ENCODE peak calls at places on chromosomes 3 and 15, in ten cellular contexts. One of them, this sample, is unnamed. For H3K9me3, the result is how much of the 10 kb centered on the place peaks cover.

GRCh38 chr15:95556866-95557225 is 773.7 kb upstream of the NR2F2 start:
- DNase-seq in lung: no peak
- DNase-seq in esophagus squamous epithelium: no peak
- DNase-seq in suprapubic skin: no peak
- DNase-seq in sigmoid colon: no peak
- DNase-seq in Peyer's patch: no peak
- DNase-seq in AG04450: no peak
- DNase-seq in adrenal gland: peak
- DNase-seq in BE2C: no peak
- DNase-seq in thyroid gland: no peak
- DNase-seq in this sample: no peak

GRCh38 chr15:43134157-43134637 is 811 bp downstream of the TMEM62 start:
- DNase-seq in lung: no peak
- DNase-seq in esophagus squamous epithelium: no peak
- DNase-seq in suprapubic skin: no peak
- DNase-seq in sigmoid colon: no peak
- DNase-seq in Peyer's patch: no peak
- DNase-seq in AG04450: no peak
- DNase-seq in adrenal gland: no peak
- DNase-seq in BE2C: no peak
- DNase-seq in thyroid gland: peak
- DNase-seq in this sample: no peak

GRCh38 chr3:181935915-181936314 is 224.2 kb downstream of the SOX2 start:
- DNase-seq in lung: no peak
- DNase-seq in esophagus squamous epithelium: no peak
- DNase-seq in suprapubic skin: no peak
- DNase-seq in sigmoid colon: no peak
- DNase-seq in Peyer's patch: no peak
- DNase-seq in AG04450: no peak
- DNase-seq in adrenal gland: no peak
- DNase-seq in BE2C: no peak
- DNase-seq in thyroid gland: no peak
- DNase-seq in this sample: no peak

GRCh38 chr3:46012246-46012645 is 15.0 kb downstream of the XCR1 start:
- DNase-seq in lung: no peak
- DNase-seq in esophagus squamous epithelium: no peak
- DNase-seq in suprapubic skin: no peak
- DNase-seq in sigmoid colon: no peak
- DNase-seq in Peyer's patch: no peak
- DNase-seq in AG04450: no peak
- DNase-seq in adrenal gland: no peak
- DNase-seq in BE2C: no peak
- DNase-seq in thyroid gland: no peak
- DNase-seq in this sample: no peak

GRCh38 chr3:131898346-131898745 is 136.5 kb downstream of the CPNE4 start:
- DNase-seq in lung: no peak
- DNase-seq in esophagus squamous epithelium: no peak
- DNase-seq in suprapubic skin: no peak
- DNase-seq in sigmoid colon: no peak
- DNase-seq in Peyer's patch: no peak
- DNase-seq in AG04450: no peak
- DNase-seq in adrenal gland: no peak
- DNase-seq in BE2C: peak
- DNase-seq in thyroid gland: no peak
- DNase-seq in this sample: no peak

GRCh38 chr15:41899854-41900442 is 6.1 kb upstream of the SPTBN5 start:
- DNase-seq in lung: no peak
- DNase-seq in esophagus squamous epithelium: no peak
- DNase-seq in suprapubic skin: no peak
- DNase-seq in sigmoid colon: no peak
- DNase-seq in Peyer's patch: no peak
- DNase-seq in AG04450: no peak
- DNase-seq in adrenal gland: no peak
- DNase-seq in BE2C: no peak
- DNase-seq in thyroid gland: no peak
- DNase-seq in this sample: no peak

GRCh38 chr3:37995652-37996641 is 5.4 kb downstream of the VILL start:
- DNase-seq in lung: no peak
- DNase-seq in esophagus squamous epithelium: no peak
- DNase-seq in suprapubic skin: no peak
- DNase-seq in sigmoid colon: peak
- DNase-seq in Peyer's patch: peak
- DNase-seq in AG04450: no peak
- DNase-seq in adrenal gland: peak
- DNase-seq in BE2C: no peak
- DNase-seq in thyroid gland: no peak
- DNase-seq in this sample: no peak

GRCh38 chr3:111691293-111691909 is 96.3 kb upstream of the ZBED2 start:
- DNase-seq in lung: no peak
- DNase-seq in esophagus squamous epithelium: no peak
- DNase-seq in suprapubic skin: no peak
- DNase-seq in sigmoid colon: no peak
- DNase-seq in Peyer's patch: no peak
- DNase-seq in AG04450: no peak
- DNase-seq in adrenal gland: no peak
- DNase-seq in BE2C: no peak
- DNase-seq in thyroid gland: peak
- DNase-seq in this sample: no peak

GRCh38 chr3:17132286-17133115 is 247.7 kb downstream of the PLCL2 start:
- DNase-seq in lung: no peak
- DNase-seq in esophagus squamous epithelium: no peak
- DNase-seq in suprapubic skin: no peak
- DNase-seq in sigmoid colon: no peak
- DNase-seq in Peyer's patch: no peak
- DNase-seq in AG04450: no peak
- DNase-seq in adrenal gland: no peak
- DNase-seq in BE2C: no peak
- DNase-seq in thyroid gland: no peak
- DNase-seq in this sample: no peak

GRCh38 chr3:117688583-117688982 is 979.0 kb downstream of the TUSC7 start:
- DNase-seq in lung: no peak
- DNase-seq in esophagus squamous epithelium: no peak
- DNase-seq in suprapubic skin: no peak
- DNase-seq in sigmoid colon: no peak
- DNase-seq in Peyer's patch: no peak
- DNase-seq in AG04450: no peak
- DNase-seq in adrenal gland: no peak
- DNase-seq in BE2C: no peak
- DNase-seq in thyroid gland: no peak
- DNase-seq in this sample: peak

GRCh38 chr15:25240461-25241021 is 198.3 kb downstream of the UBE3A start:
- DNase-seq in lung: no peak
- DNase-seq in esophagus squamous epithelium: no peak
- DNase-seq in suprapubic skin: peak
- DNase-seq in sigmoid colon: peak
- DNase-seq in Peyer's patch: no peak
- DNase-seq in AG04450: no peak
- DNase-seq in adrenal gland: peak
- DNase-seq in BE2C: peak
- DNase-seq in thyroid gland: no peak
- DNase-seq in this sample: no peak

GRCh38 chr15:51499379-51499976 is 123.1 kb downstream of the DMXL2 start:
- DNase-seq in lung: no peak
- DNase-seq in esophagus squamous epithelium: no peak
- DNase-seq in suprapubic skin: no peak
- DNase-seq in sigmoid colon: no peak
- DNase-seq in Peyer's patch: no peak
- DNase-seq in AG04450: peak
- DNase-seq in adrenal gland: no peak
- DNase-seq in BE2C: no peak
- DNase-seq in thyroid gland: no peak
- DNase-seq in this sample: no peak

GRCh38 chr15:82540984-82541431 is 751 bp upstream of the RPS17 start:
- DNase-seq in lung: peak
- DNase-seq in esophagus squamous epithelium: no peak
- DNase-seq in suprapubic skin: no peak
- DNase-seq in sigmoid colon: no peak
- DNase-seq in Peyer's patch: no peak
- DNase-seq in AG04450: no peak
- DNase-seq in adrenal gland: no peak
- DNase-seq in BE2C: no peak
- DNase-seq in thyroid gland: peak
- DNase-seq in this sample: no peak

GRCh38 chr3:20569310-20569709 is 383.3 kb upstream of the SGO1 start:
- DNase-seq in lung: no peak
- DNase-seq in esophagus squamous epithelium: no peak
- DNase-seq in suprapubic skin: no peak
- DNase-seq in sigmoid colon: no peak
- DNase-seq in Peyer's patch: no peak
- DNase-seq in AG04450: no peak
- DNase-seq in adrenal gland: no peak
- DNase-seq in BE2C: no peak
- DNase-seq in thyroid gland: no peak
- DNase-seq in this sample: no peak

GRCh38 chr3:20564966-20565365 is 379.0 kb upstream of the SGO1 start:
- DNase-seq in lung: no peak
- DNase-seq in esophagus squamous epithelium: no peak
- DNase-seq in suprapubic skin: no peak
- DNase-seq in sigmoid colon: no peak
- DNase-seq in Peyer's patch: no peak
- DNase-seq in AG04450: no peak
- DNase-seq in adrenal gland: no peak
- DNase-seq in BE2C: no peak
- DNase-seq in thyroid gland: no peak
- DNase-seq in this sample: no peak

GRCh38 chr3:20561166-20561565 is 375.2 kb upstream of the SGO1 start:
- DNase-seq in lung: no peak
- DNase-seq in esophagus squamous epithelium: no peak
- DNase-seq in suprapubic skin: no peak
- DNase-seq in sigmoid colon: no peak
- DNase-seq in Peyer's patch: no peak
- DNase-seq in AG04450: no peak
- DNase-seq in adrenal gland: no peak
- DNase-seq in BE2C: no peak
- DNase-seq in thyroid gland: no peak
- DNase-seq in this sample: no peak

GRCh38 chr3:20563236-20563635 is 377.2 kb upstream of the SGO1 start:
- DNase-seq in lung: no peak
- DNase-seq in esophagus squamous epithelium: no peak
- DNase-seq in suprapubic skin: no peak
- DNase-seq in sigmoid colon: no peak
- DNase-seq in Peyer's patch: no peak
- DNase-seq in AG04450: no peak
- DNase-seq in adrenal gland: no peak
- DNase-seq in BE2C: no peak
- DNase-seq in thyroid gland: no peak
- DNase-seq in this sample: no peak

GRCh38 chr3:20563985-20564384 is 378.0 kb upstream of the SGO1 start:
- DNase-seq in lung: no peak
- DNase-seq in esophagus squamous epithelium: no peak
- DNase-seq in suprapubic skin: no peak
- DNase-seq in sigmoid colon: no peak
- DNase-seq in Peyer's patch: no peak
- DNase-seq in AG04450: no peak
- DNase-seq in adrenal gland: no peak
- DNase-seq in BE2C: no peak
- DNase-seq in thyroid gland: no peak
- DNase-seq in this sample: no peak
- H3K9me3 ChIP-seq in lung: under half
- H3K9me3 ChIP-seq in esophagus squamous epithelium: under half
- H3K9me3 ChIP-seq in suprapubic skin: under half
- H3K9me3 ChIP-seq in sigmoid colon: under half
- H3K9me3 ChIP-seq in Peyer's patch: under half
- H3K9me3 ChIP-seq in AG04450: under half
- H3K9me3 ChIP-seq in adrenal gland: under half
- H3K9me3 ChIP-seq in BE2C: under half
- H3K9me3 ChIP-seq in thyroid gland: under half
- H3K9me3 ChIP-seq in this sample: under half

DNA sequence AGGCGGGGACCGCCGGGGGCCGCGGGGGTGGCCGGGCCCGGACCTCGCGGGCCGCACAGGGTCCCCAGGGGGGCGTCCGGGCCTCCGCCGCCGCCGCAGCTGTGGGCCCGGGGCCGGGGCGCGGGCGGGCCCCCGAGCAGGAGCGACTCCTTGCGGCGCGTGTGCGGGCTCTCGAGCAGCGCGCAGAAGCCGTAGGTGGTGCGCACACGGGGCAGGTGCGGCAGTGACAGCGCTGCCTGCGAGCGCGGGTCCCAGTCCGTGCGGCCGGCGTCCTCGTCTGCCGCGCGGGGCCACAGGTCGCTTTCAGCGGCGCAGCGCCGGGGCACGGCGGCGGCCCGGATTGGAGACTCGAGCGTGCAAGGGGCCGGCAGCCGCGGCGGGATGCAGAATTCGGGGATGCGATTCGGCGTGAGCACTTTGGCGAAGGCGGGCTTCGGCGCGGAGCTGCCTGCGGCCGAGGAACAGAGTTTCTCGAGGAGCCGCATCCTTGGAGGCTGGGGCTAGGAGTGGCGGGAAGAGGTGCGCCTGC is 521 bp downstream of the C2CD4B start:
- DNase-seq in lung: no peak
- DNase-seq in esophagus squamous epithelium: no peak
- DNase-seq in suprapubic skin: no peak
- DNase-seq in sigmoid colon: no peak
- DNase-seq in Peyer's patch: no peak
- DNase-seq in AG04450: no peak
- DNase-seq in adrenal gland: no peak
- DNase-seq in BE2C: no peak
- DNase-seq in thyroid gland: peak
- DNase-seq in this sample: no peak
- TF ChIP-seq CTCF in lung: no peak
- TF ChIP-seq CTCF in esophagus squamous epithelium: no peak
- TF ChIP-seq CTCF in suprapubic skin: no peak
- TF ChIP-seq CTCF in sigmoid colon: no peak
- TF ChIP-seq CTCF in Peyer's patch: no peak
- TF ChIP-seq CTCF in AG04450: no peak
- TF ChIP-seq CTCF in adrenal gland: no peak
- TF ChIP-seq CTCF in BE2C: no peak
- TF ChIP-seq CTCF in thyroid gland: no peak
- TF ChIP-seq CTCF in this sample: no peak

DNA sequence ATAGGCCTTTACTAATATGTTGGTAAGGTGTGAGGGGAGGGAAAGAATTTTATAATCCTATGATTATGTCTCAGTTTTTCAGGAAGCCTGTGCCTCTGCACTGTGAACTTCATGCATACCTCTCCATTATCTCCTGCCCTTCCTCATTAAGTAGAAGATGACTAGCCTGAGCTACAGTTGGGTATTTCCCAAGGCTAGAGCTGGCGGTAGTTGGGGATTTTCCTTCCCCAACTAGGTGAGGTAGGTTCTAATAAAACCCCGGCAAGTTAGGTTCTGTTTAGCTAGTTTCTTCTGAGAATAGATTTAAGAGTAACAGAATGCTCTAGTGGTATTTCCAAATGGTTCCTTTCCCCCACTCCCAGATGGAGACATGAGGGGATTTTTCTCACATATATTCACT is 414.5 kb downstream of the GRM7 start:
- DNase-seq in lung: no peak
- DNase-seq in esophagus squamous epithelium: no peak
- DNase-seq in suprapubic skin: no peak
- DNase-seq in sigmoid colon: no peak
- DNase-seq in Peyer's patch: no peak
- DNase-seq in AG04450: no peak
- DNase-seq in adrenal gland: no peak
- DNase-seq in BE2C: no peak
- DNase-seq in thyroid gland: no peak
- DNase-seq in this sample: no peak
- H3K9me3 ChIP-seq in lung: under half
- H3K9me3 ChIP-seq in esophagus squamous epithelium: under half
- H3K9me3 ChIP-seq in suprapubic skin: under half
- H3K9me3 ChIP-seq in sigmoid colon: under half
- H3K9me3 ChIP-seq in Peyer's patch: under half
- H3K9me3 ChIP-seq in AG04450: under half
- H3K9me3 ChIP-seq in adrenal gland: under half
- H3K9me3 ChIP-seq in BE2C: under half
- H3K9me3 ChIP-seq in thyroid gland: under half
- H3K9me3 ChIP-seq in this sample: under half

GRCh38 chr3:133192363-133192945 is 154.3 kb downstream of the TMEM108 start:
- DNase-seq in lung: no peak
- DNase-seq in esophagus squamous epithelium: no peak
- DNase-seq in suprapubic skin: no peak
- DNase-seq in sigmoid colon: no peak
- DNase-seq in Peyer's patch: no peak
- DNase-seq in AG04450: no peak
- DNase-seq in adrenal gland: no peak
- DNase-seq in BE2C: no peak
- DNase-seq in thyroid gland: no peak
- DNase-seq in this sample: no peak
- TF ChIP-seq CTCF in lung: no peak
- TF ChIP-seq CTCF in esophagus squamous epithelium: no peak
- TF ChIP-seq CTCF in suprapubic skin: no peak
- TF ChIP-seq CTCF in sigmoid colon: no peak
- TF ChIP-seq CTCF in Peyer's patch: no peak
- TF ChIP-seq CTCF in AG04450: no peak
- TF ChIP-seq CTCF in adrenal gland: no peak
- TF ChIP-seq CTCF in BE2C: no peak
- TF ChIP-seq CTCF in thyroid gland: no peak
- TF ChIP-seq CTCF in this sample: no peak

This sample was measured in esophagus muscularis mucosa.